ENCODE peak calls at places on chromosomes 6 and 20, in four cellular contexts. One of them, this sample, is unnamed.

GRCh38 chr6:106448000-106448426 is 87.5 kb downstream of the CRYBG1 start:
- DNase-seq in ovary: no peak
- DNase-seq in BE2C: no peak
- DNase-seq in RWPE1: no peak
- DNase-seq in this sample: no peak

GRCh38 chr6:46513533-46513932 is 22.3 kb upstream of the RCAN2 start:
- DNase-seq in BE2C: no peak
- DNase-seq in ovary: no peak
- DNase-seq in RWPE1: no peak
- DNase-seq in this sample: no peak

GRCh38 chr6:90003069-90003800 is 109.0 kb downstream of the GJA10 start:
- DNase-seq in BE2C: no peak
- DNase-seq in RWPE1: peak
- DNase-seq in ovary: no peak
- DNase-seq in this sample: peak

GRCh38 chr20:50267041-50267865 is 76.6 kb downstream of the CEBPB start:
- DNase-seq in ovary: no peak
- DNase-seq in RWPE1: peak
- DNase-seq in BE2C: no peak
- DNase-seq in this sample: peak

GRCh38 chr20:58712823-58713731 is 20.5 kb downstream of the NPEPL1 start:
- DNase-seq in ovary: no peak
- DNase-seq in RWPE1: no peak
- DNase-seq in BE2C: no peak
- DNase-seq in this sample: no peak

GRCh38 chr20:15475483-15475882 is 1097.8 kb downstream of the KIF16B start:
- DNase-seq in ovary: no peak
- DNase-seq in BE2C: peak
- DNase-seq in RWPE1: peak
- DNase-seq in this sample: peak

GRCh38 chr6:87881342-87881895 is 166.2 kb upstream of the SPACA1 start:
- DNase-seq in ovary: no peak
- DNase-seq in RWPE1: no peak
- DNase-seq in BE2C: no peak
- DNase-seq in this sample: no peak

GRCh38 chr6:121522771-121523386 is 87.4 kb downstream of the GJA1 start:
- DNase-seq in BE2C: no peak
- DNase-seq in RWPE1: no peak
- DNase-seq in ovary: no peak
- DNase-seq in this sample: no peak

GRCh38 chr6:138382498-138383265 is 5.0 kb downstream of the SMIM28 start:
- DNase-seq in BE2C: no peak
- DNase-seq in RWPE1: no peak
- DNase-seq in ovary: no peak
- DNase-seq in this sample: no peak

GRCh38 chr20:62684986-62685385 is 23.6 kb upstream of the NTSR1 start:
- DNase-seq in BE2C: no peak
- DNase-seq in RWPE1: no peak
- DNase-seq in ovary: no peak
- DNase-seq in this sample: no peak

GRCh38 chr6:137962725-137963124 is 95.7 kb downstream of the TNFAIP3 start:
- DNase-seq in ovary: no peak
- DNase-seq in RWPE1: no peak
- DNase-seq in BE2C: no peak
- DNase-seq in this sample: no peak

GRCh38 chr6:105648276-105648675 is 245.4 kb upstream of the PREP start:
- DNase-seq in RWPE1: no peak
- DNase-seq in ovary: no peak
- DNase-seq in BE2C: no peak
- DNase-seq in this sample: no peak

GRCh38 chr20:63394069-63394468 is 32.9 kb upstream of the CHRNA4 start:
- DNase-seq in ovary: no peak
- DNase-seq in BE2C: no peak
- DNase-seq in RWPE1: no peak
- DNase-seq in this sample: no peak

GRCh38 chr20:5886788-5887187 is 63.5 kb downstream of the TRMT6 start:
- DNase-seq in ovary: no peak
- DNase-seq in RWPE1: no peak
- DNase-seq in BE2C: no peak
- DNase-seq in this sample: no peak

GRCh38 chr20:49823152-49823847 is 10.7 kb downstream of the SLC9A8 start:
- DNase-seq in BE2C: no peak
- DNase-seq in ovary: no peak
- DNase-seq in RWPE1: no peak
- DNase-seq in this sample: no peak

GRCh38 chr20:61218886-61219480 is 33.1 kb upstream of the CDH4 start:
- DNase-seq in RWPE1: no peak
- DNase-seq in ovary: no peak
- DNase-seq in BE2C: no peak
- DNase-seq in this sample: no peak

GRCh38 chr6:112036088-112036637 is 17.7 kb upstream of the CCN6 start:
- DNase-seq in RWPE1: no peak
- DNase-seq in BE2C: no peak
- DNase-seq in ovary: no peak
- DNase-seq in this sample: no peak

GRCh38 chr6:37099442-37099841 is 70.5 kb upstream of the PIM1 start:
- DNase-seq in BE2C: no peak
- DNase-seq in ovary: no peak
- DNase-seq in RWPE1: no peak
- DNase-seq in this sample: no peak

GRCh38 chr20:63363981-63364536 is 2.9 kb upstream of the CHRNA4 start:
- DNase-seq in RWPE1: no peak
- DNase-seq in BE2C: no peak
- DNase-seq in ovary: no peak
- DNase-seq in this sample: no peak

GRCh38 chr6:21596379-21597242 is 3.1 kb downstream of the SOX4 start:
- DNase-seq in BE2C: peak
- DNase-seq in ovary: peak
- DNase-seq in RWPE1: peak
- DNase-seq in this sample: peak

GRCh38 chr20:48405909-48406308 is 421.9 kb downstream of the PREX1 start:
- DNase-seq in ovary: no peak
- DNase-seq in BE2C: peak
- DNase-seq in RWPE1: no peak
- DNase-seq in this sample: no peak

GRCh38 chr20:49775229-49775693 is 37.4 kb upstream of the SLC9A8 start:
- DNase-seq in BE2C: peak
- DNase-seq in RWPE1: peak
- DNase-seq in ovary: peak
- DNase-seq in this sample: peak

GRCh38 chr6:10373642-10374359 is 41.1 kb downstream of the TFAP2A start:
- DNase-seq in ovary: no peak
- DNase-seq in RWPE1: no peak
- DNase-seq in BE2C: no peak
- DNase-seq in this sample: peak

GRCh38 chr6:125647391-125647790 is 102.0 kb upstream of the HEY2 start:
- DNase-seq in BE2C: no peak
- DNase-seq in ovary: no peak
- DNase-seq in RWPE1: no peak
- DNase-seq in this sample: no peak

GRCh38 chr6:163964778-163965177 is 550.3 kb downstream of the QKI start:
- DNase-seq in BE2C: no peak
- DNase-seq in RWPE1: no peak
- DNase-seq in ovary: no peak
- DNase-seq in this sample: no peak

GRCh38 chr6:117677553-117678131 is 2.4 kb downstream of the NUS1 start:
- DNase-seq in RWPE1: peak
- DNase-seq in BE2C: no peak
- DNase-seq in ovary: no peak
- DNase-seq in this sample: no peak

GRCh38 chr6:5292154-5292553 is 30.8 kb downstream of the FARS2 start:
- DNase-seq in ovary: no peak
- DNase-seq in BE2C: no peak
- DNase-seq in RWPE1: no peak
- DNase-seq in this sample: no peak

GRCh38 chr20:45456632-45457031 is 12.9 kb upstream of the WFDC2 start:
- DNase-seq in ovary: no peak
- DNase-seq in RWPE1: no peak
- DNase-seq in BE2C: no peak
- DNase-seq in this sample: peak

GRCh38 chr6:83417880-83418663 is 12.8 kb downstream of the ME1 start:
- DNase-seq in ovary: no peak
- DNase-seq in BE2C: no peak
- DNase-seq in RWPE1: peak
- DNase-seq in this sample: peak

GRCh38 chr20:12644481-12644880 is 364.3 kb upstream of the SPTLC3 start:
- DNase-seq in RWPE1: no peak
- DNase-seq in ovary: no peak
- DNase-seq in BE2C: no peak
- DNase-seq in this sample: no peak

GRCh38 chr20:8720089-8720488 is 348.8 kb upstream of the PLCB4 start:
- DNase-seq in BE2C: no peak
- DNase-seq in ovary: no peak
- DNase-seq in RWPE1: no peak
- DNase-seq in this sample: no peak

GRCh38 chr6:11769244-11769643 is 9.4 kb downstream of the ADTRP start:
- DNase-seq in BE2C: no peak
- DNase-seq in RWPE1: peak
- DNase-seq in ovary: no peak
- DNase-seq in this sample: no peak

GRCh38 chr6:11770546-11771466 is 7.8 kb downstream of the ADTRP start:
- DNase-seq in BE2C: peak
- DNase-seq in ovary: peak
- DNase-seq in RWPE1: peak
- DNase-seq in this sample: peak

GRCh38 chr6:11771473-11772048 is 7.0 kb downstream of the ADTRP start:
- DNase-seq in BE2C: no peak
- DNase-seq in ovary: no peak
- DNase-seq in RWPE1: peak
- DNase-seq in this sample: no peak

GRCh38 chr6:11772109-11772830 is 6.3 kb downstream of the ADTRP start:
- DNase-seq in RWPE1: peak
- DNase-seq in ovary: peak
- DNase-seq in BE2C: no peak
- DNase-seq in this sample: peak

GRCh38 chr6:11769816-11770545 is 8.6 kb downstream of the ADTRP start:
- DNase-seq in RWPE1: peak
- DNase-seq in BE2C: no peak
- DNase-seq in ovary: no peak
- DNase-seq in this sample: peak
- TF ChIP-seq CTCF in RWPE1: no peak
- TF ChIP-seq CTCF in BE2C: no peak
- TF ChIP-seq CTCF in ovary: no peak
- TF ChIP-seq CTCF in this sample: no peak

DNA sequence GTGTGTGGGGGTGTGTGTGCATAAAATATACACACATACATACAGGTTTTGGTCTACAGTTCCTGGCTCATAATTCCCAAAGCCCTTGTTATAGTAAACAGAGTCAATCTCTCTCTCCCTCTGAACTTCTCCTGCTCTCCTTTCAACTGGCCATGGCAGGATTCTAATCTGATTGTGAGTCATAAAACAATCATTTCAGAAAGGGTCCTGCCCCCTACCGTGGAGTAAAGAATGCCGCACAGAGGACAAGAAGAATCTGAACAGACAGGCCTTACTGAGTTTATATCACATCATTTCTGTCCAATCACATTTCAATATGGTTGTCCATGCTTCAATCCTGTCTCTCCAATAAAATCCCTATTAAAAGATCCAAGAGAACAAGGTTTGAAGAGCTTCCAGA is 416.9 kb downstream of the FRK start:
- DNase-seq in ovary: no peak
- DNase-seq in RWPE1: no peak
- DNase-seq in BE2C: peak
- DNase-seq in this sample: peak
- TF ChIP-seq CTCF in ovary: no peak
- TF ChIP-seq CTCF in RWPE1: no peak
- TF ChIP-seq CTCF in BE2C: peak
- TF ChIP-seq CTCF in this sample: peak

GRCh38 chr20:46962452-46963195 is 68.0 kb downstream of the EYA2 start:
- DNase-seq in ovary: no peak
- DNase-seq in BE2C: no peak
- DNase-seq in RWPE1: no peak
- DNase-seq in this sample: no peak
- TF ChIP-seq CTCF in ovary: no peak
- TF ChIP-seq CTCF in BE2C: no peak
- TF ChIP-seq CTCF in RWPE1: no peak
- TF ChIP-seq CTCF in this sample: no peak

GRCh38 chr20:57617079-57617795 is 3.0 kb downstream of the ZBP1 start:
- DNase-seq in BE2C: no peak
- DNase-seq in RWPE1: no peak
- DNase-seq in ovary: no peak
- DNase-seq in this sample: no peak
- TF ChIP-seq CTCF in BE2C: no peak
- TF ChIP-seq CTCF in RWPE1: no peak
- TF ChIP-seq CTCF in ovary: no peak
- TF ChIP-seq CTCF in this sample: no peak

DNA sequence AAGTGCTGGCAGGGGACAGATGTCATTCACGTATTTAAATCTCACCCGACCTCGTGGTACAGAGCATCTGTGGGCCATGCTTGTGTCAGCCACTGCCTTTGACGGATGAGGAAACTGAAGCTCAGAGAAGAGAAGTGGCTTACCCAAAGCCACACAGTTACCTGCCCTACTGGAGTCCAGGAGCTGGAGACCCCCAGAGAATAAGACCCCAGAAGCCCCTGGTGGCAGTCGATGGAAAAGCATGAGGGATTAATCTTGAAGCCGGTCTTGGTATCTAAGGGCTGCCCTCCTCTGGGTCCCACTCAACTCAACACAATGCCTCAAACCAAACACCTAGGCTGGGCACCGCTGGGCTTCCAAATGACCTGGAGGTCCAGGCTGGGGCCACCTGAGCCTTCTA is 83.1 kb downstream of the GRM4 start:
- DNase-seq in BE2C: no peak
- DNase-seq in RWPE1: no peak
- DNase-seq in ovary: no peak
- DNase-seq in this sample: no peak
- TF ChIP-seq CTCF in BE2C: peak
- TF ChIP-seq CTCF in RWPE1: no peak
- TF ChIP-seq CTCF in ovary: no peak
- TF ChIP-seq CTCF in this sample: no peak

DNA sequence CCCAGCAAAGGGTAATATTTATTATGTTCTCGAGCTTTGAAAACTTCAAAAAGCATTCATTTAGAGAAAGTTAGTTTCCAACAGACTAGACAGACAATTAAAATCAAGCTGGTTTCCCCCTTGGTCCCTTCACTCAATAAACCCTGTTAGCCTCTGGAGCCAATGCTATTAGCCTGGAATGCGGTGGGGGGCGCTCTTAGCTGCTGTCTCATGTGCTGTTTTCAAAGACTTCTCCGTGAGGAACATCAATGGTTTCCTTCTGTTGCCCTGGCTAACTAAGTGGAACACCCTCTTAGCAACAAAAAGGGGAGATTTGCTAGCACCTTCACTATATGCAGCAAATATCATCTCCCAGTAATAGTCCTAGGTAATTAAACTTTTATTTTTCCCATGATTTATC is 86.4 kb downstream of the LY86 start:
- DNase-seq in RWPE1: no peak
- DNase-seq in BE2C: no peak
- DNase-seq in ovary: no peak
- DNase-seq in this sample: no peak
- TF ChIP-seq CTCF in RWPE1: no peak
- TF ChIP-seq CTCF in BE2C: peak
- TF ChIP-seq CTCF in ovary: no peak
- TF ChIP-seq CTCF in this sample: no peak

This sample was measured in Calu3.